ENCODE peak calls at places on chromosomes 16 and 17, in five cellular contexts. One of them, this sample, is unnamed. For H3K36me3 and H3K4me1, the result is how much of the 10 kb centered on the place peaks cover.

GRCh38 chr17:33039874-33040273 is 48.2 kb downstream of the SPACA3 start:
- DNase-seq in NT2/D1: no peak
- DNase-seq in psoas muscle: no peak
- DNase-seq in thyroid gland: no peak
- DNase-seq in tibial nerve: no peak
- DNase-seq in this sample: no peak

GRCh38 chr16:58678716-58679115 is 5.9 kb downstream of the SLC38A7 start:
- DNase-seq in NT2/D1: no peak
- DNase-seq in psoas muscle: peak
- DNase-seq in thyroid gland: peak
- DNase-seq in tibial nerve: no peak
- DNase-seq in this sample: no peak

GRCh38 chr17:40841246-40841645 is 18.8 kb upstream of the KRT10 start:
- DNase-seq in NT2/D1: no peak
- DNase-seq in psoas muscle: no peak
- DNase-seq in thyroid gland: no peak
- DNase-seq in tibial nerve: no peak
- DNase-seq in this sample: no peak

GRCh38 chr16:57345666-57346204 is 12.8 kb upstream of the CCL22 start:
- DNase-seq in NT2/D1: no peak
- DNase-seq in psoas muscle: no peak
- DNase-seq in thyroid gland: no peak
- DNase-seq in tibial nerve: no peak
- DNase-seq in this sample: no peak

GRCh38 chr16:2085669-2086068 is 37.9 kb downstream of the TSC2 start:
- DNase-seq in NT2/D1: no peak
- DNase-seq in psoas muscle: no peak
- DNase-seq in thyroid gland: no peak
- DNase-seq in tibial nerve: no peak
- DNase-seq in this sample: no peak

GRCh38 chr16:10009691-10010090 is 172.5 kb downstream of the GRIN2A start:
- DNase-seq in NT2/D1: no peak
- DNase-seq in psoas muscle: no peak
- DNase-seq in thyroid gland: peak
- DNase-seq in tibial nerve: no peak
- DNase-seq in this sample: no peak

GRCh38 chr16:30519120-30520049 is 7.0 kb downstream of the ZNF768 start:
- DNase-seq in NT2/D1: no peak
- DNase-seq in psoas muscle: no peak
- DNase-seq in thyroid gland: no peak
- DNase-seq in tibial nerve: no peak
- DNase-seq in this sample: no peak

GRCh38 chr16:55943257-55943656 is 68.1 kb upstream of the CES5A start:
- DNase-seq in NT2/D1: no peak
- DNase-seq in psoas muscle: no peak
- DNase-seq in thyroid gland: no peak
- DNase-seq in tibial nerve: no peak
- DNase-seq in this sample: no peak

GRCh38 chr17:78892520-78892919 is 10.5 kb downstream of the CEP295NL start:
- DNase-seq in NT2/D1: no peak
- DNase-seq in psoas muscle: no peak
- DNase-seq in thyroid gland: no peak
- DNase-seq in tibial nerve: no peak
- DNase-seq in this sample: no peak

GRCh38 chr17:41972571-41973411 is 6.2 kb downstream of the CNP start:
- DNase-seq in NT2/D1: no peak
- DNase-seq in psoas muscle: peak
- DNase-seq in thyroid gland: no peak
- DNase-seq in tibial nerve: no peak
- DNase-seq in this sample: no peak

GRCh38 chr17:35117984-35118383 is 1.7 kb downstream of the RAD51D start:
- DNase-seq in NT2/D1: no peak
- DNase-seq in psoas muscle: no peak
- DNase-seq in thyroid gland: peak
- DNase-seq in tibial nerve: no peak
- DNase-seq in this sample: no peak
- H3K4me3 ChIP-seq in NT2/D1: no peak
- H3K4me3 ChIP-seq in psoas muscle: no peak
- H3K4me3 ChIP-seq in thyroid gland: no peak
- H3K4me3 ChIP-seq in tibial nerve: no peak
- H3K4me3 ChIP-seq in this sample: no peak

DNA sequence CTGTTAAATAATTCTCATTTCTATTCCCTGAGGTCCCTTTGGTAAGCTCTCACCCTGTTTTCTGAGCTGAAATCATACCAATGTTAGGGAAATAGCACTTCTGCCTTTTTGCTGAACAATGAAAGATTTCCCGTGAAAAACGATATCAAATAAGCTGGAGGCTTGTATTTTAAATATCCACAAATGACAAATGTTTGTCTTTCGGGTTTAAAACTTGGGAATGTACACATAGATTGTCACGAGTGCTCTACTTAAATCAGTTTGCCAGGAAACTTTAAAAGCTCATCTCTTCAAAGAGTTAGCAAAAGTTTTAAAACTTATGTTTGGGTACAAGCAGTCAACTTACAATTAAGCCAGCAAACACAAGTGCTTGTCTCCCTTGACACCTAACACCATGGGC is 393.5 kb upstream of the MON1B start:
- DNase-seq in NT2/D1: no peak
- DNase-seq in psoas muscle: no peak
- DNase-seq in thyroid gland: no peak
- DNase-seq in tibial nerve: no peak
- DNase-seq in this sample: no peak
- H3K36me3 ChIP-seq in NT2/D1: under half
- H3K36me3 ChIP-seq in psoas muscle: under half
- H3K36me3 ChIP-seq in thyroid gland: under half
- H3K36me3 ChIP-seq in tibial nerve: under half
- H3K36me3 ChIP-seq in this sample: under half

GRCh38 chr17:74752822-74753401 is 4.5 kb downstream of the NHERF1 start:
- DNase-seq in NT2/D1: no peak
- DNase-seq in psoas muscle: no peak
- DNase-seq in thyroid gland: no peak
- DNase-seq in tibial nerve: no peak
- DNase-seq in this sample: no peak

GRCh38 chr17:74752415-74752814 is 4.0 kb downstream of the NHERF1 start:
- DNase-seq in NT2/D1: no peak
- DNase-seq in psoas muscle: no peak
- DNase-seq in thyroid gland: no peak
- DNase-seq in tibial nerve: no peak
- DNase-seq in this sample: no peak

GRCh38 chr17:74756891-74757290 is 8.5 kb downstream of the NHERF1 start:
- DNase-seq in NT2/D1: no peak
- DNase-seq in psoas muscle: no peak
- DNase-seq in thyroid gland: no peak
- DNase-seq in tibial nerve: no peak
- DNase-seq in this sample: no peak

GRCh38 chr17:74755533-74755932 is 7.1 kb downstream of the NHERF1 start:
- DNase-seq in NT2/D1: no peak
- DNase-seq in psoas muscle: no peak
- DNase-seq in thyroid gland: no peak
- DNase-seq in tibial nerve: no peak
- DNase-seq in this sample: no peak

GRCh38 chr17:74754832-74755231 is 6.4 kb downstream of the NHERF1 start:
- DNase-seq in NT2/D1: no peak
- DNase-seq in psoas muscle: no peak
- DNase-seq in thyroid gland: no peak
- DNase-seq in tibial nerve: no peak
- DNase-seq in this sample: no peak
- H3K4me1 ChIP-seq in NT2/D1: half or more
- H3K4me1 ChIP-seq in psoas muscle: under half
- H3K4me1 ChIP-seq in thyroid gland: under half
- H3K4me1 ChIP-seq in tibial nerve: half or more
- H3K4me1 ChIP-seq in this sample: under half

GRCh38 chr16:776824-777223 is 11.4 kb downstream of the RPUSD1 start:
- DNase-seq in NT2/D1: no peak
- DNase-seq in psoas muscle: no peak
- DNase-seq in thyroid gland: no peak
- DNase-seq in tibial nerve: no peak
- DNase-seq in this sample: no peak
- H3K4me3 ChIP-seq in NT2/D1: no peak
- H3K4me3 ChIP-seq in psoas muscle: no peak
- H3K4me3 ChIP-seq in thyroid gland: no peak
- H3K4me3 ChIP-seq in tibial nerve: no peak
- H3K4me3 ChIP-seq in this sample: no peak